ENCODE peak calls at places on chromosomes 11 and 22, in seven cellular contexts. H is GDM1; B is EH; M is iPS-NIHi11; T is stimulated activated CD8-positive, alpha-beta memory T cell treated with anti-CD3 and anti-CD28 coated beads, Interleukin-7, amount 100 ng/mL, for 48 hours; S is activated T-cell treated with anti-CD3 and anti-CD28 coated beads for 1 hour; L is fibroblast of mammary gland. N is an unnamed sample.

GRCh38 chr11:32323814-32324130 is 111.6 kb downstream of the WT1 start:
- DNase-seq in B (no peak), H (no peak), S (no peak), M (no peak), T (no peak), L (no peak), N (no peak)

GRCh38 chr11:77593883-77594282 is 4.1 kb downstream of the AQP11 start:
- DNase-seq in M (no peak), T (no peak), L (no peak), H (no peak), S (no peak), B (no peak), N (no peak)

GRCh38 chr11:1121343-1122331 is 36.1 kb upstream of the MUC5AC start:
- DNase-seq in T (no peak), L (peak), H (no peak), S (no peak), M (peak), B (no peak), N (no peak)

GRCh38 chr11:825366-826231 is 2.1 kb upstream of the CRACR2B start:
- DNase-seq in S (no peak), B (no peak), T (no peak), L (no peak), H (no peak), M (no peak), N (no peak)

GRCh38 chr11:66883021-66883968 is 26.4 kb downstream of the LRFN4 start:
- DNase-seq in B (peak), T (peak), L (peak), H (no peak), M (peak), S (peak), N (peak)

GRCh38 chr11:121134758-121135312 is 33.8 kb downstream of the TECTA start:
- DNase-seq in S (no peak), M (no peak), H (no peak), L (no peak), B (no peak), T (no peak), N (no peak)

GRCh38 chr22:47015589-47016178 is 253.2 kb downstream of the TBC1D22A start:
- DNase-seq in T (no peak), B (no peak), H (no peak), M (no peak), S (no peak), L (no peak), N (no peak)

GRCh38 chr22:38347181-38347943 is 30.1 kb upstream of the CSNK1E start:
- DNase-seq in T (no peak), L (no peak), S (no peak), B (no peak), H (no peak), M (peak), N (no peak)

GRCh38 chr11:2534131-2534956 is 89.5 kb downstream of the KCNQ1 start:
- DNase-seq in T (no peak), L (no peak), S (no peak), M (no peak), B (no peak), H (no peak), N (no peak)

GRCh38 chr11:118928870-118929495 is 3.3 kb upstream of the BCL9L start:
- DNase-seq in T (no peak), S (no peak), M (no peak), H (peak), L (peak), B (peak), N (no peak)

GRCh38 chr11:94657629-94658028 is 90.5 kb downstream of the PIWIL4 start:
- DNase-seq in H (no peak), B (no peak), T (no peak), S (no peak), M (no peak), L (no peak), N (no peak)

GRCh38 chr22:46775789-46776485 is 13.5 kb downstream of the TBC1D22A start:
- DNase-seq in L (no peak), M (no peak), T (no peak), B (no peak), H (no peak), S (no peak), N (no peak)

GRCh38 chr11:10139656-10140055 is 154.4 kb downstream of the SBF2 start:
- DNase-seq in S (no peak), H (no peak), B (peak), T (no peak), L (peak), M (peak), N (no peak)

GRCh38 chr11:132972565-132972964 is 559.7 kb downstream of the OPCML start:
- DNase-seq in S (no peak), B (no peak), T (no peak), M (no peak), H (no peak), L (no peak), N (no peak)

GRCh38 chr11:67376873-67377808 is 3.7 kb upstream of the CLCF1 start:
- DNase-seq in B (no peak), T (no peak), M (no peak), L (no peak), H (no peak), S (no peak), N (no peak)

GRCh38 chr22:49549256-49549655 is 278.4 kb downstream of the BRD1 start:
- DNase-seq in M (no peak), B (no peak), T (no peak), L (no peak), H (no peak), S (no peak), N (no peak)

GRCh38 chr11:29336727-29337212 is 680.1 kb downstream of the KCNA4 start:
- DNase-seq in L (no peak), S (no peak), M (no peak), H (no peak), T (no peak), B (peak), N (no peak)

GRCh38 chr22:30196867-30197336 is 49.7 kb downstream of the LIF start:
- DNase-seq in T (no peak), M (no peak), L (no peak), B (no peak), S (no peak), H (no peak), N (no peak)

N was measured in GM13977.